ENCODE peak calls at places on chromosomes 3 and 15, in seven cellular contexts. S is cardiac muscle cell, F is neural progenitor cell, W is ascending aorta, O is left ventricle myocardium inferior, I is OCI-LY7, U is psoas muscle. Q is an unnamed sample. For H3K4me1 and H3K36me3, the result is how much of the 10 kb centered on the place peaks cover.

GRCh38 chr3:106848099-106848498 is 529.1 kb upstream of the CCDC54 start:
- DNase-seq in F (no peak), W (no peak), U (no peak), I (no peak), S (no peak), O (no peak), Q (no peak)

GRCh38 chr3:127786358-127787070 is 35.8 kb downstream of the MGLL start:
- DNase-seq in S (peak), U (peak), I (no peak), F (peak), W (no peak), O (peak), Q (peak)

GRCh38 chr15:80958818-80959495 is 30.7 kb downstream of the MESD start:
- DNase-seq in F (no peak), I (no peak), W (no peak), U (no peak), S (no peak), O (no peak), Q (no peak)

GRCh38 chr3:11367116-11367781 is 95.1 kb downstream of the ATG7 start:
- DNase-seq in W (no peak), I (no peak), S (peak), U (peak), F (peak), O (peak), Q (peak)

GRCh38 chr15:70465812-70466211 is 297.5 kb downstream of the UACA start:
- DNase-seq in F (no peak), I (no peak), U (no peak), O (no peak), S (no peak), W (no peak), Q (no peak)

GRCh38 chr15:50431204-50431603 is 7.0 kb downstream of the USP8 start:
- DNase-seq in O (no peak), S (no peak), W (no peak), F (no peak), I (no peak), U (no peak), Q (no peak)

GRCh38 chr3:139793408-139793807 is 115.6 kb upstream of the NMNAT3 start:
- DNase-seq in U (no peak), F (no peak), S (no peak), O (no peak), I (no peak), W (no peak), Q (no peak)

GRCh38 chr3:179732661-179733348 is 80.0 kb downstream of the USP13 start:
- DNase-seq in F (no peak), O (peak), S (no peak), U (peak), I (no peak), W (no peak), Q (no peak)

GRCh38 chr3:149153402-149153801 is 24.0 kb downstream of the HPS3 start:
- DNase-seq in F (no peak), W (no peak), O (no peak), S (no peak), U (no peak), I (no peak), Q (no peak)

GRCh38 chr15:29226431-29227216 is 43.0 kb downstream of the NSMCE3 start:
- DNase-seq in F (no peak), W (no peak), O (no peak), U (no peak), I (no peak), S (no peak), Q (no peak)

GRCh38 chr15:25710184-25710583 is 152.9 kb downstream of the ATP10A start:
- DNase-seq in F (peak), O (peak), S (peak), W (no peak), U (peak), I (peak), Q (peak)

GRCh38 chr15:58873267-58873666 is 60.2 kb downstream of the SLTM start:
- DNase-seq in W (no peak), S (peak), F (no peak), O (no peak), U (no peak), I (no peak), Q (no peak)

GRCh38 chr3:142987707-142988106 is 13.7 kb upstream of the U2SURP start:
- DNase-seq in W (no peak), S (peak), F (peak), I (no peak), O (peak), U (peak), Q (no peak)

GRCh38 chr3:136070953-136071949 is 105.7 kb downstream of the PPP2R3A start:
- DNase-seq in O (peak), F (no peak), U (peak), W (no peak), S (peak), I (peak), Q (peak)

GRCh38 chr15:86772369-86773059 is 692.8 kb downstream of the AGBL1 start:
- DNase-seq in W (no peak), U (no peak), I (no peak), O (no peak), F (no peak), S (no peak), Q (no peak)

GRCh38 chr15:23616536-23616935 is 31.1 kb downstream of the MAGEL2 start:
- DNase-seq in O (no peak), U (no peak), F (no peak), I (no peak), W (no peak), S (no peak), Q (no peak)

GRCh38 chr15:66775127-66776105 is 73.4 kb downstream of the SMAD6 start:
- DNase-seq in S (peak), U (peak), I (no peak), F (no peak), W (no peak), O (no peak), Q (no peak)

GRCh38 chr3:170585008-170585936 is 603 bp downstream of the SLC7A14 start:
- DNase-seq in U (peak), I (no peak), F (peak), W (no peak), S (no peak), O (no peak), Q (no peak)

GRCh38 chr3:194836676-194837075 is 151.0 kb downstream of the FAM43A start:
- DNase-seq in S (no peak), U (no peak), I (no peak), F (no peak), W (no peak), O (no peak), Q (no peak)

GRCh38 chr3:196641278-196642058 is 2.0 kb downstream of the NRROS start:
- DNase-seq in I (no peak), W (no peak), U (no peak), S (no peak), F (no peak), O (no peak), Q (no peak)

GRCh38 chr3:190019020-190019419 is 101.7 kb downstream of the P3H2 start:
- DNase-seq in W (no peak), S (no peak), O (no peak), F (no peak), U (no peak), I (no peak), Q (no peak)

GRCh38 chr15:88465633-88466219 is 1.5 kb downstream of the MRPL46 start:
- DNase-seq in U (no peak), W (no peak), I (no peak), F (no peak), S (peak), O (no peak), Q (no peak)

GRCh38 chr15:59376735-59377134 is 4.1 kb upstream of the MYO1E start:
- DNase-seq in O (no peak), F (no peak), I (peak), S (peak), U (no peak), W (no peak), Q (no peak)

GRCh38 chr3:134601539-134602439 is 49.0 kb downstream of the KY start:
- DNase-seq in F (peak), W (no peak), O (no peak), U (no peak), S (peak), I (no peak), Q (peak)

GRCh38 chr15:67097893-67098740 is 32.7 kb downstream of the SMAD3 start:
- DNase-seq in F (no peak), S (peak), U (peak), I (no peak), W (no peak), O (peak), Q (peak)

GRCh38 chr15:42141246-42141645 is 15.2 kb downstream of the PLA2G4F start:
- DNase-seq in I (no peak), O (no peak), W (no peak), U (no peak), F (no peak), S (no peak), Q (no peak)

GRCh38 chr15:87648278-87648677 is 608.3 kb downstream of the NTRK3 start:
- DNase-seq in O (no peak), W (no peak), U (no peak), I (no peak), F (no peak), S (peak), Q (no peak)

GRCh38 chr15:100200287-100200772 is 141.4 kb downstream of the ADAMTS17 start:
- DNase-seq in S (no peak), U (no peak), I (no peak), O (no peak), F (no peak), W (no peak), Q (no peak)

GRCh38 chr3:58323795-58324674 is 8.7 kb upstream of the PXK start:
- DNase-seq in O (no peak), S (no peak), F (no peak), I (no peak), W (no peak), U (no peak), Q (no peak)

GRCh38 chr3:158166223-158166622 is 56.3 kb downstream of the RSRC1 start:
- DNase-seq in U (no peak), W (no peak), O (no peak), F (no peak), S (no peak), I (no peak), Q (no peak)

GRCh38 chr3:42685891-42686820 is 819 bp downstream of the KLHL40 start:
- DNase-seq in W (no peak), I (no peak), O (peak), F (no peak), S (peak), U (peak), Q (no peak)

GRCh38 chr15:67882487-67883227 is 42.8 kb upstream of the RNU6-1 start:
- DNase-seq in U (no peak), I (peak), S (peak), O (no peak), F (no peak), W (no peak), Q (peak)

GRCh38 chr15:98884894-98885293 is 122.7 kb downstream of the PGPEP1L start:
- DNase-seq in O (no peak), S (no peak), U (peak), W (no peak), I (no peak), F (no peak), Q (no peak)
- H3K4me1 ChIP-seq in O (half or more), S (under half), U (under half), W (under half), I (under half), F (under half), Q (under half)

DNA sequence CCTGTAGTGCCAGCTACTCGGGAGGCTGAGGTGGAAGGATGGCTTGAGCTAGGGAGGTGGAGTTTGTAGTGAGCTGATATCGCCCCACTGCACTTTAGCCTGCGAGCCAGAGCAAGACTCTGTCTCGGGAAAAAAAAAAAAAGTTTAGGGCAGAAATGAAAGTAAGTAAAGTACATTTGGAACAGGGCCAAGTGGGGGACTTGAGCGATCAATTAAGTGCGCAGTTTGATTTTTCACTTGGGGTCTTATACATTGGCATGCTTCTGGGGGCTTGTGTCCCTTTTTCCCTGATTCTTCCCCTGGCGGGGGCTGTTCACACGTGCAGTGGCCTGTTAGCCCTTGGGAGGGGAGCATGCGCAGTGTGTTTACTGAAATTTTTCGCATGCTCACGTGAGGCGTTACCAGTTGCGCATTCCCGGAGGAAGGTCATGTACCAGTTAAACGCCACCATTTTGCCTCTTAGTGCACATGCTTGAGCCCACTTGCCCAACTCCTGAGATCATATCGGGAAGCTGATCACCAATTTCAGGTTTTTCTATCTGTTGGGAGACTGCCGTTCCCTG is 42.0 kb downstream of the GALNT15 start:
- DNase-seq in F (no peak), I (no peak), S (no peak), O (no peak), W (no peak), U (no peak), Q (peak)
- H3K36me3 ChIP-seq in F (under half), I (under half), S (under half), O (under half), W (under half), U (under half), Q (under half)

DNA sequence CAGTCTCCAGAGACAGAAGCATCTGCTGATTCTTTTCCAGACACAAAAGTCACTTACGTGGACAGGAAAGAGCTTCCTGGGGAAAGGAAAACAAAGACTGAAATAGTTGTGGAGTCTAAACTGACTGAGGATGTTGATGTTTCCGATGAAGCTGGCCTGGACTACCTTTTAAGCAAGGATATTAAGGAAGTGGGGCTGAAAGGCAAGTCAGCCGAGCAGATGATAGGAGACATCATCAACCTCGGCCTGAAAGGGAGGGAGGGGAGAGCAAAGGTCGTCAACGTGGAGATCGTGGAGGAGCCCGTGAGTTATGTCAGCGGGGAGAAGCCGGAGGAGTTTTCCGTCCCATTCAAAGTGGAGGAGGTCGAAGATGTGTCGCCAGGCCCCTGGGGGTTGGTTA is 25.4 kb downstream of the SYNM start:
- DNase-seq in S (no peak), O (no peak), U (no peak), I (no peak), F (no peak), W (no peak), Q (no peak)
- H3K4me1 ChIP-seq in S (under half), O (half or more), U (half or more), I (under half), F (under half), W (under half), Q (under half)

GRCh38 chr3:63927623-63928280 is 15.6 kb upstream of the SCAANT1 start:
- DNase-seq in S (no peak), W (no peak), O (no peak), U (no peak), F (no peak), I (peak), Q (no peak)
- H3K36me3 ChIP-seq in S (under half), W (under half), O (under half), U (under half), F (under half), I (half or more), Q (under half)

GRCh38 chr3:188283347-188283746 is 129.4 kb downstream of the LPP start:
- DNase-seq in S (peak), O (no peak), W (no peak), U (no peak), F (no peak), I (peak), Q (peak)
- H3K4me1 ChIP-seq in S (under half), O (half or more), W (under half), U (half or more), F (under half), I (under half), Q (under half)

GRCh38 chr15:89883518-89883917 is 10.3 kb downstream of the AP3S2 start:
- DNase-seq in O (no peak), W (no peak), I (no peak), U (no peak), S (no peak), F (no peak), Q (no peak)
- H3K36me3 ChIP-seq in O (half or more), W (under half), I (half or more), U (half or more), S (under half), F (under half), Q (under half)

DNA sequence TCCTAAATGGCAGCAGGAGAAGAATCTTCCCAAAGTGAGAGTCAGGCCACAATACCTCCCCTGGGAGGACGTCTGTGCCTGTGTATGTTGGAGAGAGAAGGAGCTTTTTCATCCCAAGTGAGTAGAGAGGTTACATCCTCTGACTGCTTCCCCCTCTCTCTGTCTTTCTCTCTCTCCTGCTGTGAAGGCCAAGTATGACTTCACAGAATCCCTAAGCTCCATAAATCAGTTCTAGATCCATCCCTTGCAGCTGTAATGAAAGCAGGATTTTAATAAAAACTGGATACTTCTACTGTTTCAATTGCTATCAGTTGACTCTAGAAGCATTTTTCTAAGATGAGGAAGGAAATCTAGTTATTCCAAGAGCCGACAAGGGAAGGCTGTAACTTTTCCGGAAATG is 389.1 kb upstream of the PROK2 start:
- DNase-seq in S (no peak), W (no peak), I (no peak), U (no peak), F (no peak), O (no peak), Q (no peak)
- H3K4me1 ChIP-seq in S (under half), W (under half), I (under half), U (under half), F (under half), O (under half), Q (under half)

DNA sequence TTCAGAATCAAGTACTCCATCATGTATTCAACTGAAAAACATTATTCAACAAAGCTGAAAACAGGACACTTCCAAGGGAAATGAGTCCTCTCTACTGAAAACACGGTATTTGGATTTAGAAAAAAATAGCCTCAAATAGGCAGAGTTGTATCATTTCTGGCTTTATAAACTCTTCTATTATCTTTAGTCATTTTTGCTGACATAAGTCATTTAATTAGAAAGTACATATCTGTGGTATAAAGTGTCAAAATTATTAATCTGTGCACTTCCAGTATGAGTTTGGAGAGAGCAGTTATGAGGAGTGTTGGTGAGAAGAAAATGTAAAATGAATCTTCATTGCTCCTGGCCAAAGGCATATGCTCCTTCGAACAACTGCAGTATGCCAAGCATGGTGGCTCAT is 59.3 kb downstream of the INO80 start:
- DNase-seq in U (no peak), S (no peak), F (no peak), O (no peak), I (no peak), W (no peak), Q (no peak)
- H3K36me3 ChIP-seq in U (half or more), S (half or more), F (under half), O (half or more), I (half or more), W (half or more), Q (under half)